ENCODE peak calls at places on chromosomes 13 and 19, in four cellular contexts. I, K, M and Q are unnamed samples.

GRCh38 chr13:98823442-98823841 is 71.0 kb upstream of the SLC15A1 start:
- DNase-seq in K (no peak), I (no peak), M (no peak), Q (no peak)

GRCh38 chr13:25738797-25739196 is 313.0 kb downstream of the SHISA2 start:
- DNase-seq in K (no peak), M (no peak), I (no peak), Q (no peak)

GRCh38 chr13:74528751-74529513 is 394.7 kb upstream of the KLF12 start:
- DNase-seq in M (no peak), I (no peak), K (no peak), Q (no peak)

GRCh38 chr13:98300956-98301641 is 124.0 kb upstream of the RNF113B start:
- DNase-seq in I (no peak), K (no peak), M (peak; percentile 52), Q (no peak)

GRCh38 chr13:59750860-59751259 is 412.9 kb downstream of the DIAPH3 start:
- DNase-seq in M (peak; percentile 13), K (no peak), I (no peak), Q (no peak)

GRCh38 chr19:32453736-32454135 is 48.2 kb downstream of the DPY19L3 start:
- DNase-seq in I (no peak), K (no peak), M (no peak), Q (no peak)

GRCh38 chr19:709965-710714 is 1.4 kb downstream of the PALM start:
- DNase-seq in I (peak; percentile 62), M (no peak), K (no peak), Q (no peak)

GRCh38 chr13:113275387-113275786 is 21.7 kb upstream of the LAMP1 start:
- DNase-seq in M (peak; percentile 39), I (no peak), K (peak; percentile 30), Q (no peak)

GRCh38 chr13:114339779-114340534 is 25.7 kb downstream of the CHAMP1 start:
- DNase-seq in I (no peak), K (peak; percentile 56), M (no peak), Q (no peak)

GRCh38 chr19:28358604-28359003 is 854.3 kb downstream of the UQCRFS1 start:
- DNase-seq in M (no peak), I (no peak), K (no peak), Q (no peak)

GRCh38 chr13:35478384-35479222 is 2.1 kb upstream of the MAB21L1 start:
- DNase-seq in K (no peak), I (no peak), M (no peak), Q (no peak)

GRCh38 chr13:52053460-52053859 is 29.0 kb downstream of the UTP14C start:
- DNase-seq in K (no peak), M (no peak), I (no peak), Q (no peak)

GRCh38 chr19:49932731-49933131 is 3.4 kb upstream of the NUP62 start:
- DNase-seq in K (peak; percentile 52), I (no peak), M (no peak), Q (no peak)

GRCh38 chr19:38538793-38539528 is 78.8 kb downstream of the MAP4K1 start:
- DNase-seq in I (no peak), M (no peak), K (peak; percentile 71), Q (no peak)

GRCh38 chr13:68063181-68063580 is 833.0 kb upstream of the PCDH9 start:
- DNase-seq in K (no peak), I (no peak), M (no peak), Q (no peak)

GRCh38 chr19:52069653-52070052 is 21.0 kb upstream of the ZNF432 start:
- DNase-seq in K (no peak), M (no peak), I (no peak), Q (no peak)

GRCh38 chr19:52066258-52066866 is 17.7 kb upstream of the ZNF432 start:
- DNase-seq in M (no peak), K (no peak), I (no peak), Q (no peak)

GRCh38 chr19:52070496-52070895 is 21.9 kb upstream of the ZNF432 start:
- DNase-seq in K (no peak), I (no peak), M (no peak), Q (no peak)

DNA sequence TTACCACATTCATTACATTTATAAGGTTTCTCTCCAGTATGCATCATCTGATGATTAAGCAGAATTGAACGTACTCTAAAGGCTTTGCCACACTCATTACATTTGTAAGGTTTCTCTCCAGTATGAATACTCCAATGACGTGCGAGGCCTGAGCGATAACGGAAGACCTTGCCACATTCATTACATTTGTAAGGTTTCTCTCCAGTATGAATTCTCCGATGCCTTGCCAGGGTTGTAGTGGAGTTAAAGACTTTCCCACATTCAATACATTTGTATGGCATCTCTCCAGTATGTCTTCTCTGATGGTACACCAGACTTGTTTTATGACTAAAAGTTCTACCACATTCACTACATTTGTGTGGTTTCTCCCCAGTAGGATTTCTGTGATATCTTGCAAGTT is 16.8 kb upstream of the ZNF432 start:
- DNase-seq in K (no peak), M (no peak), I (no peak), Q (no peak)
- H3K9me3 ChIP-seq in K (peaks cover 80% of the 10 kb centered on the region), M (peaks cover 72% of the 10 kb centered on the region), I (peaks cover 100% of the 10 kb centered on the region), Q (peaks cover 69% of the 10 kb centered on the region)

DNA sequence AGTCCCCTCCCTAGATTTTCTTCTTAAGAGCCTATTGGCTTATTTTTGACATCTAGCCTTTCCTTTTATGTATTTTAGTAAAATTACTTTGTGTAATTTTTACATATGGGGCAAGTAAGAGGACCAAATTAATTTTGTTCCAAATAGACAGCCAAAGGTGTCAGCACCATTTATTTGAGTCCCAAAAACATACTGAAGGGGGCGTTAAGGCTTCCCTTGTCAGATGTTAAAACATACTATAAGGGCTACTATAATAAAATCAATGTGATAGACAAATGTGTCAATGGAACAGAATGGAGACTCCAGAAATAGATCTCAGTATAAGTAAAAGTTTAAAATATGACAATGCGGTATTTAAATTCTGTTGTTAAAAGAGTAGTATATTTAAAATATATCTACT is 133.6 kb downstream of the MTUS2 start:
- DNase-seq in K (no peak), M (no peak), I (no peak), Q (no peak)
- H3K9me3 ChIP-seq in K (no peaks in the 10 kb centered on the region), M (peaks cover 6% of the 10 kb centered on the region), I (no peaks in the 10 kb centered on the region), Q (no peaks in the 10 kb centered on the region)

GRCh38 chr19:2795827-2796658 is 10.7 kb downstream of the THOP1 start:
- DNase-seq in M (no peak), I (no peak), K (no peak), Q (no peak)
- H3K9me3 ChIP-seq in M (no peaks in the 10 kb centered on the region), I (no peaks in the 10 kb centered on the region), K (no peaks in the 10 kb centered on the region), Q (no peaks in the 10 kb centered on the region)

GRCh38 chr19:56692496-56692895 is 20.9 kb upstream of the ZNF835 start:
- DNase-seq in M (no peak), I (no peak), K (no peak), Q (no peak)
- H3K9me3 ChIP-seq in M (peaks cover 43% of the 10 kb centered on the region), I (no peaks in the 10 kb centered on the region), K (no peaks in the 10 kb centered on the region), Q (peaks cover 3% of the 10 kb centered on the region)

DNA sequence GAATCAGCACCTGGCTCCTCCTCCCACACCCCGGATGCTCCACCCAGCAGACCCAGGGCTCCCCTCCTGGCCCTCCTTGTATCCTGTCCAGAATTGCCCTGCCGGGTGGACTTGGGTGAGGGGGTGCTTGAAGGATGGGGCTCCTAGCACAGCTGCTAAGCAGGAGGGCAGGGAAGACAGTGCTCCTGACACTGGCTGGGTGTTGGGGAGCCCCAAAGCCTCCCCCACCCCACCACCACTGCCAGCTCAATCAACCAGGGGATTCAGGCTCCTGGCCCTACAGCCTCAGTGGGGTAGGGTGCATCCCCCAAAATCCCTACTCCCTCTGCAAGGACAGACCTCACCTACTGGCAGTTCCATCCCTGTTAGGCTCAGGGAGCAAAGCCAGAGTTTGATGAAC is 2.6 kb upstream of the CYP4F11 start:
- DNase-seq in K (no peak), M (no peak), I (no peak), Q (no peak)
- H3K9me3 ChIP-seq in K (no peaks in the 10 kb centered on the region), M (peaks cover 22% of the 10 kb centered on the region), I (peaks cover 6% of the 10 kb centered on the region), Q (no peaks in the 10 kb centered on the region)

GRCh38 chr19:36564391-36564790 is 8.7 kb downstream of the ZNF529 start:
- DNase-seq in I (no peak), K (no peak), M (no peak), Q (no peak)
- H3K9me3 ChIP-seq in I (peaks cover 96% of the 10 kb centered on the region), K (peaks cover 34% of the 10 kb centered on the region), M (peaks cover 59% of the 10 kb centered on the region), Q (peaks cover 46% of the 10 kb centered on the region)

GRCh38 chr13:110419946-110420345 is 112.9 kb downstream of the COL4A2 start:
- DNase-seq in K (no peak), M (no peak), I (no peak), Q (no peak)
- H3K9me3 ChIP-seq in K (no peaks in the 10 kb centered on the region), M (no peaks in the 10 kb centered on the region), I (no peaks in the 10 kb centered on the region), Q (no peaks in the 10 kb centered on the region)

GRCh38 chr19:44032001-44032610 is 6.9 kb downstream of the ZNF222 start:
- DNase-seq in M (no peak), K (no peak), I (no peak), Q (no peak)
- H3K9me3 ChIP-seq in M (peaks cover 33% of the 10 kb centered on the region), K (peaks cover 35% of the 10 kb centered on the region), I (peaks cover 92% of the 10 kb centered on the region), Q (peaks cover 45% of the 10 kb centered on the region)